ENCODE peak calls at places on chromosomes 4 and X, in seven cellular contexts. One of them, this sample, is unnamed.

GRCh38 chr4:122744229-122744628 is 11.7 kb downstream of the BBS12 start:
- DNase-seq in epithelial cell of prostate: no peak
- DNase-seq in AML-193: peak
- DNase-seq in activated CD4-positive, alpha-beta T cell treated with anti-CD3 and anti-CD28 coated beads, Interleukin-2, amount 50 U/mL, for 1 hour: no peak
- DNase-seq in retinal pigment epithelial cell: no peak
- DNase-seq in astrocyte of the spinal cord: peak
- DNase-seq in T follicular helper cell: no peak
- DNase-seq in this sample: peak

GRCh38 chrX:150088042-150088441 is 149.8 kb upstream of the EOLA2 start:
- DNase-seq in epithelial cell of prostate: no peak
- DNase-seq in T follicular helper cell: no peak
- DNase-seq in activated CD4-positive, alpha-beta T cell treated with anti-CD3 and anti-CD28 coated beads, Interleukin-2, amount 50 U/mL, for 1 hour: no peak
- DNase-seq in astrocyte of the spinal cord: no peak
- DNase-seq in AML-193: no peak
- DNase-seq in retinal pigment epithelial cell: no peak
- DNase-seq in this sample: no peak

GRCh38 chr4:98113005-98113404 is 30.3 kb downstream of the STPG2 start:
- DNase-seq in T follicular helper cell: no peak
- DNase-seq in AML-193: no peak
- DNase-seq in activated CD4-positive, alpha-beta T cell treated with anti-CD3 and anti-CD28 coated beads, Interleukin-2, amount 50 U/mL, for 1 hour: no peak
- DNase-seq in retinal pigment epithelial cell: no peak
- DNase-seq in astrocyte of the spinal cord: peak
- DNase-seq in epithelial cell of prostate: no peak
- DNase-seq in this sample: peak

GRCh38 chr4:108556166-108556565 is 64.2 kb upstream of the RPL34 start:
- DNase-seq in retinal pigment epithelial cell: no peak
- DNase-seq in T follicular helper cell: no peak
- DNase-seq in activated CD4-positive, alpha-beta T cell treated with anti-CD3 and anti-CD28 coated beads, Interleukin-2, amount 50 U/mL, for 1 hour: no peak
- DNase-seq in epithelial cell of prostate: no peak
- DNase-seq in AML-193: no peak
- DNase-seq in astrocyte of the spinal cord: no peak
- DNase-seq in this sample: no peak

GRCh38 chr4:101035522-101035921 is 311.8 kb downstream of the PPP3CA start:
- DNase-seq in AML-193: no peak
- DNase-seq in epithelial cell of prostate: no peak
- DNase-seq in activated CD4-positive, alpha-beta T cell treated with anti-CD3 and anti-CD28 coated beads, Interleukin-2, amount 50 U/mL, for 1 hour: no peak
- DNase-seq in astrocyte of the spinal cord: no peak
- DNase-seq in retinal pigment epithelial cell: no peak
- DNase-seq in T follicular helper cell: no peak
- DNase-seq in this sample: no peak

GRCh38 chr4:3683077-3683743 is 83.0 kb upstream of the ADRA2C start:
- DNase-seq in AML-193: no peak
- DNase-seq in T follicular helper cell: no peak
- DNase-seq in activated CD4-positive, alpha-beta T cell treated with anti-CD3 and anti-CD28 coated beads, Interleukin-2, amount 50 U/mL, for 1 hour: no peak
- DNase-seq in astrocyte of the spinal cord: no peak
- DNase-seq in retinal pigment epithelial cell: no peak
- DNase-seq in epithelial cell of prostate: no peak
- DNase-seq in this sample: no peak

GRCh38 chr4:2186133-2186864 is 55.6 kb downstream of the HAUS3 start:
- DNase-seq in astrocyte of the spinal cord: peak
- DNase-seq in AML-193: no peak
- DNase-seq in T follicular helper cell: no peak
- DNase-seq in epithelial cell of prostate: no peak
- DNase-seq in activated CD4-positive, alpha-beta T cell treated with anti-CD3 and anti-CD28 coated beads, Interleukin-2, amount 50 U/mL, for 1 hour: no peak
- DNase-seq in retinal pigment epithelial cell: no peak
- DNase-seq in this sample: peak

GRCh38 chr4:113404846-113405245 is 355.4 kb downstream of the ANK2 start:
- DNase-seq in astrocyte of the spinal cord: no peak
- DNase-seq in epithelial cell of prostate: no peak
- DNase-seq in AML-193: no peak
- DNase-seq in T follicular helper cell: no peak
- DNase-seq in activated CD4-positive, alpha-beta T cell treated with anti-CD3 and anti-CD28 coated beads, Interleukin-2, amount 50 U/mL, for 1 hour: no peak
- DNase-seq in retinal pigment epithelial cell: no peak
- DNase-seq in this sample: no peak

GRCh38 chrX:19535481-19535880 is 20.2 kb upstream of the MAP3K15 start:
- DNase-seq in retinal pigment epithelial cell: no peak
- DNase-seq in T follicular helper cell: no peak
- DNase-seq in activated CD4-positive, alpha-beta T cell treated with anti-CD3 and anti-CD28 coated beads, Interleukin-2, amount 50 U/mL, for 1 hour: no peak
- DNase-seq in astrocyte of the spinal cord: peak
- DNase-seq in epithelial cell of prostate: no peak
- DNase-seq in AML-193: peak
- DNase-seq in this sample: peak

GRCh38 chrX:8890794-8891193 is 89.6 kb upstream of the FAM9A start:
- DNase-seq in retinal pigment epithelial cell: no peak
- DNase-seq in epithelial cell of prostate: no peak
- DNase-seq in activated CD4-positive, alpha-beta T cell treated with anti-CD3 and anti-CD28 coated beads, Interleukin-2, amount 50 U/mL, for 1 hour: no peak
- DNase-seq in T follicular helper cell: no peak
- DNase-seq in AML-193: no peak
- DNase-seq in astrocyte of the spinal cord: no peak
- DNase-seq in this sample: no peak

GRCh38 chrX:75603833-75604232 is 81.0 kb upstream of the ZDHHC15 start:
- DNase-seq in astrocyte of the spinal cord: peak
- DNase-seq in epithelial cell of prostate: no peak
- DNase-seq in T follicular helper cell: no peak
- DNase-seq in AML-193: no peak
- DNase-seq in retinal pigment epithelial cell: no peak
- DNase-seq in activated CD4-positive, alpha-beta T cell treated with anti-CD3 and anti-CD28 coated beads, Interleukin-2, amount 50 U/mL, for 1 hour: no peak
- DNase-seq in this sample: peak

GRCh38 chr4:55588160-55588559 is 3.9 kb downstream of the PDCL2 start:
- DNase-seq in activated CD4-positive, alpha-beta T cell treated with anti-CD3 and anti-CD28 coated beads, Interleukin-2, amount 50 U/mL, for 1 hour: no peak
- DNase-seq in epithelial cell of prostate: no peak
- DNase-seq in AML-193: no peak
- DNase-seq in astrocyte of the spinal cord: no peak
- DNase-seq in retinal pigment epithelial cell: no peak
- DNase-seq in T follicular helper cell: no peak
- DNase-seq in this sample: no peak

GRCh38 chr4:124943145-124943889 is 230.8 kb upstream of the ANKRD50 start:
- DNase-seq in activated CD4-positive, alpha-beta T cell treated with anti-CD3 and anti-CD28 coated beads, Interleukin-2, amount 50 U/mL, for 1 hour: no peak
- DNase-seq in astrocyte of the spinal cord: peak
- DNase-seq in retinal pigment epithelial cell: no peak
- DNase-seq in T follicular helper cell: no peak
- DNase-seq in AML-193: no peak
- DNase-seq in epithelial cell of prostate: peak
- DNase-seq in this sample: no peak

GRCh38 chrX:1170243-1170642 is 42.2 kb downstream of the CRLF2 start:
- DNase-seq in T follicular helper cell: no peak
- DNase-seq in AML-193: no peak
- DNase-seq in retinal pigment epithelial cell: no peak
- DNase-seq in activated CD4-positive, alpha-beta T cell treated with anti-CD3 and anti-CD28 coated beads, Interleukin-2, amount 50 U/mL, for 1 hour: no peak
- DNase-seq in astrocyte of the spinal cord: no peak
- DNase-seq in epithelial cell of prostate: no peak
- DNase-seq in this sample: no peak

GRCh38 chrX:110257889-110258288 is 60.0 kb downstream of the AMMECR1 start:
- DNase-seq in AML-193: no peak
- DNase-seq in activated CD4-positive, alpha-beta T cell treated with anti-CD3 and anti-CD28 coated beads, Interleukin-2, amount 50 U/mL, for 1 hour: no peak
- DNase-seq in T follicular helper cell: no peak
- DNase-seq in astrocyte of the spinal cord: no peak
- DNase-seq in retinal pigment epithelial cell: no peak
- DNase-seq in epithelial cell of prostate: no peak
- DNase-seq in this sample: peak

GRCh38 chrX:112851161-112851779 is 10.6 kb upstream of the AMOT start:
- DNase-seq in epithelial cell of prostate: no peak
- DNase-seq in astrocyte of the spinal cord: no peak
- DNase-seq in retinal pigment epithelial cell: no peak
- DNase-seq in T follicular helper cell: no peak
- DNase-seq in AML-193: no peak
- DNase-seq in activated CD4-positive, alpha-beta T cell treated with anti-CD3 and anti-CD28 coated beads, Interleukin-2, amount 50 U/mL, for 1 hour: no peak
- DNase-seq in this sample: peak

GRCh38 chrX:152632445-152633097 is 5.1 kb upstream of the GABRQ start:
- DNase-seq in AML-193: peak
- DNase-seq in epithelial cell of prostate: no peak
- DNase-seq in activated CD4-positive, alpha-beta T cell treated with anti-CD3 and anti-CD28 coated beads, Interleukin-2, amount 50 U/mL, for 1 hour: peak
- DNase-seq in retinal pigment epithelial cell: no peak
- DNase-seq in T follicular helper cell: no peak
- DNase-seq in astrocyte of the spinal cord: peak
- DNase-seq in this sample: peak